ENCODE peak calls at places on chromosome 12, in five cellular contexts. C, Y, P, F and T are unnamed samples.

GRCh38 chr12:41486718-41487117 is 298.6 kb downstream of the PDZRN4 start:
- DNase-seq in C (no peak), Y (no peak), P (no peak), F (no peak), T (no peak)

GRCh38 chr12:13187399-13187798 is 9.1 kb upstream of the EMP1 start:
- DNase-seq in C (no peak), Y (no peak), P (no peak), F (no peak), T (no peak)

GRCh38 chr12:43805149-43805856 is 814 bp downstream of the TWF1 start:
- DNase-seq in C (peak; percentile 12), Y (no peak), P (no peak), F (peak; percentile 6), T (no peak)

GRCh38 chr12:31833541-31833840 is 104.7 kb upstream of the AMN1 start:
- DNase-seq in C (no peak), Y (no peak), P (no peak), F (no peak), T (no peak)

GRCh38 chr12:98002887-98003493 is 512.4 kb upstream of the TMPO start:
- DNase-seq in C (peak; percentile 7), Y (peak; percentile 39), P (no peak), F (peak; percentile 36), T (peak; percentile 13)

GRCh38 chr12:48788522-48788851 is 402 bp downstream of the ADCY6 start:
- DNase-seq in C (no peak), Y (no peak), P (no peak), F (no peak), T (no peak)

GRCh38 chr12:116736962-116737773 is 701 bp downstream of the SPRING1 start:
- DNase-seq in C (peak; percentile 39), Y (no peak), P (no peak), F (no peak), T (no peak)

GRCh38 chr12:57006809-57007475 is 596 bp upstream of the ZBTB39 start:
- DNase-seq in C (no peak), Y (no peak), P (no peak), F (no peak), T (no peak)

GRCh38 chr12:103169-103981 is 36.8 kb downstream of the IQSEC3 start:
- DNase-seq in C (peak; percentile 87), Y (peak; percentile 44), P (no peak), F (no peak), T (peak; percentile 61)

GRCh38 chr12:10341892-10342509 is 34.3 kb downstream of the KLRD1 start:
- DNase-seq in C (no peak), Y (no peak), P (no peak), F (no peak), T (no peak)

GRCh38 chr12:94618995-94619695 is 31.2 kb downstream of the TMCC3 start:
- DNase-seq in C (no peak), Y (peak; percentile 63), P (no peak), F (no peak), T (no peak)

GRCh38 chr12:4355843-4356327 is 23.6 kb downstream of the FGF23 start:
- DNase-seq in C (peak; percentile 33), Y (peak; percentile 41), P (no peak), F (peak; percentile 28), T (peak; percentile 67)

GRCh38 chr12:20601668-20602280 is 93.4 kb upstream of the SLCO1C1 start:
- DNase-seq in C (no peak), Y (peak; percentile 46), P (no peak), F (peak; percentile 28), T (no peak)

GRCh38 chr12:103208006-103208405 is 250.5 kb downstream of the ASCL1 start:
- DNase-seq in C (no peak), Y (no peak), P (no peak), F (no peak), T (no peak)

DNA sequence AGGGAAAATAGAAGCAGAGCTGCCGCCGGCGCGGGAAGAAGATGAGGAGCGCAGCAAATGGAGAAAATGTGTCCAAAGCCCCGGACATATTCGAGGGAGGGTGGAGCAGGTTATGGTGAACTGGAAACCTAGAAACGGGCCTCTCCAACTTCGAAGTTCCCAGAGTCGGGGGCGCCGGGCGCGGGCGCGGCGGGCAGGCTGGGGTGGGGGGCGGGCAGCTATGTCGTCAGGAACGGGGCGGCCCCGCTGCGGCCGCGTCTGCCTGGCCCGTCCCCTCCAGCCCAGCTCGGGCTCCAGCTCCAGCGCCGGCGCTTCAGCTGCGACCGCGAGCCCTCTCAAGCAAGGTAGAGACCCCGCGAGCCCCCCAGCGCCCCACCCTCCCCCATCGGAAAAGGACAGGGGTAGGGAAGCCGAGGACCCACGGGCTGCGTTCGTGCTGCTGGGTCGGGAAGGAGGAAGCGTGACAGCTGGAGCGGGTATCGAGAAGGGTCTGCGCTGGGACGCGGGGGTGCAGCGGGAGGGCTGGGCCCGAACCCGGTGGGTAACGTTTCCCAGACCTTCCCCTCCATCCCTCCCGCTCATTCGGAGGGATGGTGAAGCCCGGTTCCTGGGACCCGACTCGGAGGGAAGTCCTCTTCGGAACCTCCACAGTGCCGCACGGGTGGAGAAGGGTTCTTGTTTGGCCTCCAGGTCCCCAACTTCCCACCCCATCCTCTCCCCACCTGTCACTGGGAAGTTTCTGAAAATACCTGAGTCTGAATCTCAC is 1.0 kb downstream of the DGKA start:
- DNase-seq in C (peak; percentile 69), Y (no peak), P (no peak), F (no peak), T (peak; percentile 73)
- TF ChIP-seq ATF3 in C (no peak), Y (no peak), P (no peak), F (no peak), T (no peak)

DNA sequence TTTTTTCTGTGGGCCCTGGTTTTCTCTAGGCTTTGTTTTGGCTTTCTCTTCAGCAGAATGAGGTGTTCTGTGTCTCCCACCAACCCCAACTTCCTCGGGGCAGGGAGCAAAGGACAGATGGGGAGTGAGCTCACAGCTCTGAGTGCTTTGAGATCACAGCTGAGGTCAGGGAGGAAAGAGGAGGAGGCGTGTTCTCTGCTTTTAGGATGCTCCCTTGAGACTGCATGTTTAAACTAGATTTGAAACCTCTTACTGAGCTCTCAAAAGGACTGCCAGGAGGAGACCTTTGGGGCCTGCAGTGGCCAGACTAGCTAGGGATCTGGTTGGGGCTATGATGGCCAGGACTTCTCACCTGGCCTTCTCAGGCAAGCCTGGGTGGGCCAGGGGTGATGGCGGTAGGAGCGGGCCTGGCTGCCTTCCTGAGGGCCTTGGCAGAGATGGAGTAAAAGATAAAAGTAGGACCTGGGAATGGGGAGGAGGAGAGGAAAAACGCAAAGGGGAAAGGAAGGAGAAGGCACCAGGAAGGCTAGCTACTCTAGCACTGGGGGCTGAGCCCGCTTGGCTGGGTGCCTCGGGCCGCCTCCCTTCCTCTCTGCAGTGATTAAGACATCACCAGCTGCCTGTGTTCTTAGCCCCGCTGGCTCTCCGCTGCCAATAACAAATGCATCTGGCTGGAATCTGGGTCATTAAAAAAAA is 141.1 kb downstream of the TSPAN9 start:
- DNase-seq in C (no peak), Y (no peak), P (no peak), F (no peak), T (no peak)
- H3K4me2 ChIP-seq in C (no peak overlapping the region), Y (no peak overlapping the region), P (peak overlapping the region; percentile 9), F (no peak overlapping the region), T (no peak overlapping the region)

DNA sequence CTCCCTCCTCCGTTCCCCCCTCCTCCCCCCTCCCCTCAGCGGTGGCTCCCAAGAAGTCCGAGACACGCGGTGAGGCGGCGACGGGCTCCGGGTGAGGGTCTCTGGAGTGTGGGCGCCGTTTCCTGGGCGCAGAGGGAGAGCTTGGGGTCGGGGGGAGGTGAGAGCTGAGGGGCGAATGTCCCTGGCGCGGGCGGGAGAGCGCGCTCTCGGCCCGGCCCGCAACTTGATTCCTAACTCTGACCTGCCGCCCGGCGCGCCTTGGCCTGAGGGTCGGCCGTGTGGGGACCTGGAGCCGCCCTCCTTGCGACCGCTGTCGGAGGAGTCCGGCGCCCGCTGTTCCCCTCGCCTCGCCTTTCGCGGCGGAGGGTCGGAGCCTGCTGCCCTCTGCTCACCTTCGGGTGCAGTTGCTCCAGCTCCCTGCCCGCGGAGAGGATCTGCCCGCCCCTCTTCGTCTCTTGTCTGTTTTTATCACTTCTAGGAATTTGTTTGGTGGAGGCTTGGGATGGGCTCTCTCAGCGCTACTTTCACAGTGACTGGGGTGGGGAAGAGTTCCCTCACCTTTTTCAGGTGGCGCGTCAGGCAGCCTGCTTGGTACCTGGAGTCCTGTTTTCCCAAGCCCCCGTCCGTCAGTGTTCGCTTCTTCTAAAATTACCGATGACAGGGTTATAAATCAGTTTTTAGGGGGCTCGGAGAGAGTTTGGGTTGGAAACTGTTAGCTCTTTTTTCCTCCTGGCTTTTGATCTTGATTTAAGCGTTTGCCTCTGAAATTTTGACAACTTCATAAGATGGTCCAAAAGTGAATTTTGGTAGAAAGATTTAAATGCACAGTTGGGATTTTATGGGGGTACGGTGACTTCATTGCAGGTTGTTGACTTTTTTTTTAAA is 495 bp downstream of the ADIPOR2 start:
- DNase-seq in C (peak; percentile 38), Y (no peak), P (no peak), F (peak; percentile 31), T (peak; percentile 77)
- TF ChIP-seq ATF3 in C (no peak), Y (no peak), P (no peak), F (peak; percentile 15), T (no peak)

GRCh38 chr12:74530676-74531075 is 7.0 kb upstream of the ATXN7L3B start:
- DNase-seq in C (no peak), Y (no peak), P (no peak), F (no peak), T (no peak)

GRCh38 chr12:74526535-74526934 is 11.1 kb upstream of the ATXN7L3B start:
- DNase-seq in C (no peak), Y (no peak), P (no peak), F (no peak), T (no peak)

DNA sequence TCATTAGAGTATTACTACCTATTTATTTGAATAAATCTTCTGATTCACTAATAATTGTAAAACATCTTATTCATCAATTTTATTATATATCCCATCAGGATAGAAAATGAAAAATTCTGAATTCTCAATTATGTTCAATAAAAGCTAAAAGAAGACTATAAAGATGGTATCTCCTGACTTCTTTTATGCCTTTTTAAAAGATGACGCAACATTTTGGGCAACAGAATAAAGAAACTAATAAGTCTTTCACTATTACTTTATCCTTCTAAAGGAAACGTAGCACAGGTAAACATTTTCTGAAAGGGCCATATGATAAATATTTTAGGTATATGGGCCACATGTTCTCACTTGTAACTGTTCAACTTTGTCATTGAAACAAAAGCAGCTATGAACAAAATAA is 10.1 kb upstream of the ATXN7L3B start:
- DNase-seq in C (no peak), Y (no peak), P (no peak), F (no peak), T (no peak)
- H3K4me2 ChIP-seq in C (no peak overlapping the region), Y (no peak overlapping the region), P (no peak overlapping the region), F (no peak overlapping the region), T (no peak overlapping the region)

GRCh38 chr12:120687570-120688289 is 781 bp downstream of the MLEC start:
- DNase-seq in C (peak; percentile 35), Y (no peak), P (no peak), F (no peak), T (no peak)
- TF ChIP-seq ATF3 in C (no peak), Y (no peak), P (no peak), F (no peak), T (no peak)

GRCh38 chr12:110920324-110920910 is at the start of gene MYL2:
- DNase-seq in C (no peak), Y (no peak), P (no peak), F (no peak), T (no peak)
- H3K4me2 ChIP-seq in C (no peak within 1 kb of the TSS), Y (peak within 1 kb of the TSS; percentile 42), P (no peak within 1 kb of the TSS), F (no peak within 1 kb of the TSS), T (no peak within 1 kb of the TSS)

GRCh38 chr12:33116284-33116683 is 219.7 kb upstream of the PKP2 start:
- DNase-seq in C (no peak), Y (no peak), P (no peak), F (no peak), T (no peak)
- TF ChIP-seq ATF3 in C (no peak), Y (no peak), P (no peak), F (no peak), T (no peak)

GRCh38 chr12:101666017-101666728 is 31.3 kb upstream of the CHPT1 start:
- DNase-seq in C (no peak), Y (no peak), P (no peak), F (no peak), T (no peak)
- H3K4me2 ChIP-seq in C (no peak overlapping the region), Y (no peak overlapping the region), P (no peak overlapping the region), F (no peak overlapping the region), T (no peak overlapping the region)